ENCODE peak calls at places on chromosomes 3 and 15, in eight cellular contexts. L is GM12891, S is NB4, X is uterus, B is testis, J is adrenal gland, I is HepG2, H is HCT116. A is an unnamed sample.

GRCh38 chr15:72936691-72937679 is 115.3 kb upstream of the NEO1 start:
- DNase-seq in L (no peak), S (no peak), X (no peak), B (no peak), J (no peak), I (no peak), H (no peak), A (no peak)

GRCh38 chr15:92322566-92323355 is 70.9 kb upstream of the ST8SIA2 start:
- DNase-seq in L (no peak), S (no peak), X (no peak), B (peak), J (no peak), I (no peak), H (no peak), A (no peak)

GRCh38 chr3:172846103-172846561 is 95.6 kb downstream of the ECT2 start:
- DNase-seq in L (no peak), S (peak), X (no peak), B (no peak), J (no peak), I (no peak), H (no peak), A (no peak)

GRCh38 chr3:147654827-147655226 is 245.7 kb downstream of the ZIC1 start:
- DNase-seq in L (no peak), S (no peak), X (no peak), B (no peak), J (no peak), I (no peak), H (no peak), A (no peak)

GRCh38 chr3:157405457-157405856 is 31.2 kb upstream of the PTX3 start:
- DNase-seq in L (no peak), S (no peak), X (no peak), B (no peak), J (no peak), I (no peak), H (no peak), A (no peak)

GRCh38 chr15:20348900-20349773 is 192.5 kb downstream of the GOLGA6L6 start:
- DNase-seq in L (no peak), S (no peak), X (peak), B (no peak), J (no peak), I (no peak), H (no peak), A (no peak)

GRCh38 chr3:186035277-186035676 is 73.6 kb downstream of the ETV5 start:
- DNase-seq in L (no peak), S (peak), X (no peak), B (no peak), J (no peak), I (no peak), H (no peak), A (no peak)

GRCh38 chr3:195809291-195809785 is 2.4 kb downstream of the MUC4 start:
- DNase-seq in L (no peak), S (no peak), X (no peak), B (no peak), J (no peak), I (no peak), H (no peak), A (no peak)

GRCh38 chr3:54660599-54661210 is 267.2 kb downstream of the LRTM1 start:
- DNase-seq in L (no peak), S (no peak), X (peak), B (peak), J (no peak), I (no peak), H (no peak), A (no peak)

GRCh38 chr15:38996111-38996541 is 431.5 kb upstream of the RASGRP1 start:
- DNase-seq in L (no peak), S (no peak), X (no peak), B (no peak), J (no peak), I (no peak), H (no peak), A (no peak)

GRCh38 chr3:119313461-119313860 is 19.3 kb downstream of the ARHGAP31 start:
- DNase-seq in L (no peak), S (no peak), X (no peak), B (no peak), J (no peak), I (no peak), H (no peak), A (no peak)

GRCh38 chr15:57516327-57517026 is 75.2 kb upstream of the MYZAP start:
- DNase-seq in L (no peak), S (no peak), X (no peak), B (no peak), J (no peak), I (no peak), H (no peak), A (no peak)

GRCh38 chr3:143002083-143002712 is 828 bp downstream of the U2SURP start:
- DNase-seq in L (peak), S (peak), X (no peak), B (no peak), J (no peak), I (peak), H (no peak), A (no peak)

GRCh38 chr3:126149256-126149902 is 31.0 kb downstream of the ALDH1L1 start:
- DNase-seq in L (no peak), S (no peak), X (peak), B (no peak), J (no peak), I (no peak), H (no peak), A (peak)

GRCh38 chr3:166303685-166304084 is 466.5 kb upstream of the BCHE start:
- DNase-seq in L (no peak), S (no peak), X (no peak), B (no peak), J (no peak), I (no peak), H (no peak), A (no peak)

GRCh38 chr3:149534671-149535394 is 60.3 kb downstream of the TM4SF4 start:
- DNase-seq in L (no peak), S (no peak), X (no peak), B (no peak), J (no peak), I (no peak), H (no peak), A (peak)

GRCh38 chr3:129965937-129966336 is 8.6 kb upstream of the TRH start:
- DNase-seq in L (no peak), S (no peak), X (no peak), B (no peak), J (no peak), I (no peak), H (no peak), A (no peak)

GRCh38 chr3:72010044-72010443 is 225.1 kb upstream of the PROK2 start:
- DNase-seq in L (no peak), S (peak), X (no peak), B (no peak), J (no peak), I (no peak), H (no peak), A (no peak)

GRCh38 chr15:31248263-31248662 is 78.4 kb upstream of the KLF13 start:
- DNase-seq in L (no peak), S (no peak), X (no peak), B (no peak), J (no peak), I (no peak), H (no peak), A (no peak)

GRCh38 chr15:40685376-40685775 is 9.6 kb upstream of the RAD51 start:
- DNase-seq in L (no peak), S (no peak), X (no peak), B (no peak), J (no peak), I (no peak), H (no peak), A (no peak)

GRCh38 chr15:44319385-44319784 is 30.9 kb downstream of the GOLM2 start:
- DNase-seq in L (no peak), S (no peak), X (no peak), B (no peak), J (no peak), I (no peak), H (no peak), A (no peak)

GRCh38 chr3:172673210-172673679 is 37.6 kb downstream of the NCEH1 start:
- DNase-seq in L (no peak), S (peak), X (peak), B (peak), J (peak), I (peak), H (peak), A (peak)

GRCh38 chr15:84773716-84774115 is 25.3 kb downstream of the ZNF592 start:
- DNase-seq in L (no peak), S (peak), X (no peak), B (no peak), J (no peak), I (no peak), H (no peak), A (no peak)

GRCh38 chr3:103421460-103421859 is 986.6 kb downstream of the ZPLD1 start:
- DNase-seq in L (no peak), S (no peak), X (no peak), B (no peak), J (no peak), I (no peak), H (no peak), A (no peak)

GRCh38 chr3:160403796-160404510 is 4.5 kb downstream of the SMC4 start:
- DNase-seq in L (no peak), S (no peak), X (no peak), B (no peak), J (no peak), I (no peak), H (no peak), A (no peak)

GRCh38 chr15:92781925-92782453 is 118.1 kb upstream of the CHD2 start:
- DNase-seq in L (no peak), S (no peak), X (no peak), B (no peak), J (no peak), I (no peak), H (no peak), A (no peak)

GRCh38 chr3:126549861-126550487 is 8.8 kb downstream of the C3orf22 start:
- DNase-seq in L (no peak), S (no peak), X (peak), B (no peak), J (peak), I (no peak), H (no peak), A (no peak)

GRCh38 chr15:73754461-73754860 is 1.3 kb upstream of the INSYN1 start:
- DNase-seq in L (no peak), S (no peak), X (no peak), B (peak), J (no peak), I (no peak), H (no peak), A (no peak)

GRCh38 chr15:89177633-89178306 is 43.6 kb downstream of the RLBP1 start:
- DNase-seq in L (no peak), S (peak), X (peak), B (peak), J (peak), I (peak), H (peak), A (peak)

GRCh38 chr15:100841426-100841825 is 38.2 kb upstream of the ALDH1A3 start:
- DNase-seq in L (no peak), S (no peak), X (no peak), B (no peak), J (no peak), I (no peak), H (no peak), A (no peak)

GRCh38 chr15:43991235-43991634 is 164.4 kb downstream of the WDR76 start:
- DNase-seq in L (no peak), S (no peak), X (no peak), B (no peak), J (no peak), I (no peak), H (no peak), A (no peak)

GRCh38 chr3:197485143-197485542 is 70.6 kb downstream of the BDH1 start:
- DNase-seq in L (no peak), S (no peak), X (no peak), B (no peak), J (no peak), I (no peak), H (no peak), A (no peak)

GRCh38 chr15:59303641-59304433 is 68.8 kb downstream of the MYO1E start:
- DNase-seq in L (no peak), S (no peak), X (peak), B (no peak), J (no peak), I (peak), H (no peak), A (no peak)

GRCh38 chr15:78389356-78389755 is 48.7 kb upstream of the IREB2 start:
- DNase-seq in L (no peak), S (no peak), X (no peak), B (no peak), J (no peak), I (no peak), H (no peak), A (no peak)

GRCh38 chr3:137766069-137766960 is 2.2 kb downstream of the SOX14 start:
- DNase-seq in L (no peak), S (no peak), X (no peak), B (no peak), J (no peak), I (no peak), H (no peak), A (no peak)

GRCh38 chr15:55998478-55998877 is 5.1 kb upstream of the NEDD4 start:
- DNase-seq in L (no peak), S (no peak), X (no peak), B (no peak), J (no peak), I (no peak), H (no peak), A (no peak)

GRCh38 chr15:41564286-41564959 is 5.4 kb downstream of the TYRO3 start:
- DNase-seq in L (no peak), S (no peak), X (peak), B (peak), J (peak), I (peak), H (no peak), A (no peak)

DNA sequence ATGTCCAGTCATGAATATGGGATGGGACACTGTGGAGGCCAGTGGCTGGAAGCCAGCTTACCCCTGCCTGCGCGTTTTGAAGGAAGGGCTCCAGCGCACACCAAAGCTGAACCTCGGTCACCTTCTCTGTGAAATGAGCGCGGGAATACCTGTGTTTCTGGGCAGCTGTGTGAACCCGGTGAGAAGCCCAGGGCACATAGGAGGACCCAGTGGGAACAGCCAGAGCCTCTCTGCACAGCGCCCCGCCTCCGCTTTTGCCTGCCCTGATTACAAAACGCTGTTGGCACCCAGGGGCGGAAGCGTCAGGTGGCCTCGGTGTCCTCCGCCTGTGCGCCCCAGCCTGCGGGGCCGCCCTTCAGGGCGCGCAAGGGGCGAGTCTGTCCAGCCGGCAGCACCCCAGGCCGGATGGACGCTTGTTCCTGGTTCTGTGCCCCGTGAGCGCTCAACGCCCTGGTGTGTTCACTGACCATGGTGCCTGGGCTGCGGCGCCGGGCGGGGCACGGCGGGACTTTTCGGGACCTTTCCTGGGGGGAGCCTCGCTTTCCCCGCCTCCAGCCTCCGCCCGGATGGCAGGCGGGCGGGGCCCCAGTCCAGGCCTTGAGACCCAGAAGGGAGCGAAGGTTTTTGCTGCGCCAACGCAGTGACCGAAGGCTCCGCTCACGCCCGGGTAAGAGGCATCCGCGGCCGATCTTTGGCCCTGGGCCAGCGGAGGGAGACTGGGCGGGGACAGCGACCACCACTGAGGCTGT is at the start of gene SQOR:
- DNase-seq in L (peak), S (peak), X (peak), B (peak), J (peak), I (peak), H (peak), A (peak)
- TF ChIP-seq POLR2A in L (peak), S (peak), X (peak), B (no peak), J (peak), I (peak), H (peak), A (peak)

GRCh38 chr3:36906504-36907149 is 38.2 kb downstream of the TRANK1 start:
- DNase-seq in L (no peak), S (no peak), X (no peak), B (no peak), J (no peak), I (no peak), H (no peak), A (no peak)

GRCh38 chr3:36909181-36909580 is 35.7 kb downstream of the TRANK1 start:
- DNase-seq in L (no peak), S (no peak), X (no peak), B (no peak), J (no peak), I (no peak), H (no peak), A (no peak)

GRCh38 chr3:36909666-36910065 is 35.2 kb downstream of the TRANK1 start:
- DNase-seq in L (no peak), S (no peak), X (no peak), B (no peak), J (no peak), I (no peak), H (no peak), A (no peak)

GRCh38 chr3:36908647-36909180 is 36.1 kb downstream of the TRANK1 start:
- DNase-seq in L (no peak), S (no peak), X (no peak), B (no peak), J (no peak), I (no peak), H (no peak), A (no peak)

DNA sequence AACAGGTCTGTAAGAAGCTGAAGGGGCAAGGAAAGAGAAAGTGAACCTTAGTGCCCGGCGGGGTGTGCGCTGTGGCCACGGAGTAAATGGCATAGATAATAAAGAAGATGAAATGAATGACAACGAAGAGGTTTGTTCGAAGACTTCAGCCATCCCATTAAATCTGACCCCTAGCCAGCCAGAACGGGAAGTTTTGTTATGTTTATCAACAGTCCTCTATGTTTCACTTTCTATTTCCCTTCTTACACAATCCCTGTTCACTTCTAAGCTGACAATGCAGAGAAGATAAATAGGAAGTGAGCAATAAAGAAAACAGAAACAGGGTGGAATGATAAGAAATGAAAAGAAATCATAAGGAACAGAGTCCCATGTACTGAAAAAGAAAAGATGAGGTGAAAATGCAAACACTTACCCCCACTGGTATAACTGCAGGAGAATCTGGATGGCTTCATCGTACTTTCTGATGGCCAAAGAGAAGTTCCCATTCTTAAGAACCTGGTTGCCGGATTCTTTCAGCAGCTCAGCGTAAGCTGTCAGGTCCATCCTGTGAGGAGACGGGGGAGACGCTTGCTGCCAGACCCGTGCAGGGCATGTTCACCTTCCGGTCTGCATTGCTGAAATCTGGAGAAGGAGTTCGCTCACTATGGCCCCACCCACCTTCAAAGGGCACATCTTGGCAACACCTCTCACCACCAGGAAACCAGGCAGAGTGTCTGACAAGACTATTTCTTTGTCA is 36.8 kb downstream of the TRANK1 start:
- DNase-seq in L (no peak), S (peak), X (peak), B (peak), J (peak), I (peak), H (no peak), A (peak)
- TF ChIP-seq POLR2A in L (no peak), S (no peak), X (no peak), B (no peak), J (no peak), I (no peak), H (no peak), A (peak)

DNA sequence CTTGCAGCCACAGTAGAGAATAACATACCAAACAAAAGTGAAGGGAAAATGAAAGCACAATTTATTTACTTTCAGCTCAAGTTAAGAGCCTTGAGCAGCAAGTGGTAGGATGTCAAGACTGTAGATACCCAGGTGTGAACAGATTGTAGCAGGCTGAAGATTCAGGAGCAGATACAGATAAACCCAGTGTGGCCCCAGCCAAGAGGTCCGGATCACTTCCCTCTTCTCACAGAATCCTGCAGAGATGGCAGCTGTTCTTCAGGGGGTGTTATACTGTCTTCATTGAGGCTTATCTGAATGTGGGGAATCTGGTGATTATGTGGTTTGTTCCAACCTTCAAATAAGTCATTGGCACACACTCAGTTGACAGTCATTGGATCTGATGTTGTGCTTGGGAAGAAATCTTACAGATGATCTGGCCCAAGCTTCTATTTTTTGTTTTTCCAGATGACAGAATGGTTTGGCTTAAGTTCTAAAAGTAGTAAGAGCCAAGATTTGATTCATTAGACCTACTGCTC is 2.2 kb downstream of the STARD9 start:
- DNase-seq in L (no peak), S (no peak), X (no peak), B (no peak), J (no peak), I (no peak), H (no peak), A (no peak)
- TF ChIP-seq POLR2A in L (no peak), S (no peak), X (no peak), B (no peak), J (no peak), I (no peak), H (no peak), A (no peak)

GRCh38 chr15:52485290-52485689 is 43.4 kb downstream of the MYO5A start:
- DNase-seq in L (no peak), S (no peak), X (no peak), B (no peak), J (no peak), I (no peak), H (no peak), A (no peak)

GRCh38 chr15:52486003-52486996 is 42.4 kb downstream of the MYO5A start:
- DNase-seq in L (no peak), S (no peak), X (no peak), B (no peak), J (no peak), I (no peak), H (no peak), A (no peak)

GRCh38 chr15:52480990-52481389 is 47.7 kb downstream of the MYO5A start:
- DNase-seq in L (no peak), S (no peak), X (no peak), B (no peak), J (no peak), I (no peak), H (no peak), A (no peak)

GRCh38 chr15:52483712-52484111 is 45.0 kb downstream of the MYO5A start:
- DNase-seq in L (no peak), S (peak), X (no peak), B (no peak), J (no peak), I (no peak), H (no peak), A (no peak)

GRCh38 chr15:52481915-52482314 is 46.8 kb downstream of the MYO5A start:
- DNase-seq in L (no peak), S (peak), X (no peak), B (no peak), J (no peak), I (no peak), H (peak), A (no peak)
- TF ChIP-seq POLR2A in L (no peak), S (no peak), X (no peak), B (no peak), J (no peak), I (no peak), H (no peak), A (no peak)

GRCh38 chr3:33717866-33718594 is at the start of gene CLASP2:
- DNase-seq in L (peak), S (peak), X (peak), B (peak), J (peak), I (peak), H (peak), A (peak)
- TF ChIP-seq POLR2A in L (peak), S (peak), X (peak), B (peak), J (peak), I (peak), H (peak), A (peak)

A was measured in prostate gland.